ENCODE peak calls at places on chromosomes 4 and X, in six cellular contexts. N is GM12865, Y is psoas muscle, R is K562, U is cardiac fibroblast, H is esophagus squamous epithelium. D is an unnamed sample.
A peak's percentile ranks its signal among the peaks of the same experiment; 100 is the strongest.

GRCh38 chr4:24209131-24209530 is 319.3 kb upstream of the PPARGC1A start:
- DNase-seq in N (no peak), R (no peak), H (no peak), Y (no peak), U (no peak), D (no peak)

GRCh38 chr4:27702710-27703431 is 842.2 kb downstream of the STIM2 start:
- DNase-seq in Y (no peak), N (peak; percentile 40), R (peak; percentile 1), U (no peak), H (no peak), D (peak; percentile 15)

GRCh38 chr4:7045961-7046921 is 3.1 kb downstream of the TADA2B start:
- DNase-seq in U (no peak), Y (no peak), N (peak; percentile 88), R (no peak), H (no peak), D (peak; percentile 59)

GRCh38 chrX:21373637-21374162 is 518 bp upstream of the CNKSR2 start:
- DNase-seq in R (no peak), H (no peak), U (no peak), N (no peak), Y (no peak), D (no peak)

GRCh38 chr4:82721819-82722423 is 76.7 kb downstream of the SCD5 start:
- DNase-seq in Y (no peak), N (peak; percentile 53), U (no peak), H (no peak), R (peak; percentile 47), D (peak; percentile 62)

GRCh38 chr4:36192922-36193321 is 51.4 kb downstream of the ARAP2 start:
- DNase-seq in R (no peak), H (no peak), U (no peak), N (no peak), Y (no peak), D (no peak)

GRCh38 chr4:41060352-41061318 is 153.7 kb downstream of the APBB2 start:
- DNase-seq in N (no peak), H (no peak), R (no peak), U (peak; percentile 30), Y (no peak), D (no peak)

GRCh38 chr4:6290769-6291547 is 21.3 kb downstream of the WFS1 start:
- DNase-seq in R (no peak), N (no peak), Y (peak; percentile 49), U (no peak), H (no peak), D (no peak)

GRCh38 chr4:123093247-123093646 is 170.8 kb upstream of the NUDT6 start:
- DNase-seq in Y (no peak), N (no peak), U (no peak), R (no peak), H (no peak), D (no peak)

GRCh38 chr4:150106886-150107285 is 28.6 kb downstream of the DCLK2 start:
- DNase-seq in H (no peak), Y (no peak), U (no peak), N (no peak), R (no peak), D (no peak)
- H3K4me3 ChIP-seq in H (no peak overlapping the region), Y (no peak overlapping the region), U (no peak overlapping the region), N (no peak overlapping the region), R (no peak overlapping the region), D (no peak overlapping the region)

GRCh38 chr4:69860007-69860406 is at the start of gene SULT1E1:
- DNase-seq in N (no peak), Y (no peak), H (no peak), U (peak; percentile 81), R (no peak), D (no peak)

GRCh38 chr4:69858683-69859082 is 1.3 kb downstream of the SULT1E1 start:
- DNase-seq in Y (no peak), R (no peak), H (no peak), N (no peak), U (peak; percentile 68), D (no peak)

GRCh38 chr4:69859140-69859539 is 805 bp downstream of the SULT1E1 start:
- DNase-seq in Y (no peak), H (no peak), N (no peak), R (no peak), U (no peak), D (no peak)

GRCh38 chr4:69860521-69861298 is 765 bp upstream of the SULT1E1 start:
- DNase-seq in R (no peak), N (no peak), U (no peak), Y (no peak), H (no peak), D (no peak)

DNA sequence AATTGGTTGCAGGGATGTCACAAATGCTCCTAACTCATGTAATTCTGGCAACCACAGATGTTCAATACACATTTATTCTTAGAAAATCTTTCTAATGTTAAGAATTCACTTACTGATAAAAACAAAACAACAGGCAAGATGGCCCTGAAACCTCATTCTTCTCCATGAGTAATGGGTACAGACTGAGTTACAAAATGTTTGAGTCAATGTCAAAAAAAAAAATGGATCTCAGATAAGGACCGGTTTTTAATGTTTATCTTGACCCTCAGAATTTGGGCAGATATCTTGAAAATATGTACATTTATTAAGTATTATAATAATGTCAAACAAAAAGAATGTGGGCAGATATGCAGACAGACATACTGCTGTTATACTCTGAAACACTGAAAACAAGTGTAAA is 1.8 kb upstream of the SULT1E1 start:
- DNase-seq in H (no peak), R (no peak), U (no peak), Y (no peak), N (no peak), D (no peak)
- H3K4me3 ChIP-seq in H (no peak overlapping the region), R (no peak overlapping the region), U (no peak overlapping the region), Y (no peak overlapping the region), N (no peak overlapping the region), D (no peak overlapping the region)

GRCh38 chr4:113355550-113356371 is 306.3 kb downstream of the ANK2 start:
- DNase-seq in R (peak; percentile 12), H (no peak), Y (no peak), U (peak; percentile 91), N (peak; percentile 93), D (peak; percentile 96)
- H3K4me3 ChIP-seq in R (no peak overlapping the region), H (no peak overlapping the region), Y (peak overlapping the region; percentile 15), U (no peak overlapping the region), N (no peak overlapping the region), D (no peak overlapping the region)

DNA sequence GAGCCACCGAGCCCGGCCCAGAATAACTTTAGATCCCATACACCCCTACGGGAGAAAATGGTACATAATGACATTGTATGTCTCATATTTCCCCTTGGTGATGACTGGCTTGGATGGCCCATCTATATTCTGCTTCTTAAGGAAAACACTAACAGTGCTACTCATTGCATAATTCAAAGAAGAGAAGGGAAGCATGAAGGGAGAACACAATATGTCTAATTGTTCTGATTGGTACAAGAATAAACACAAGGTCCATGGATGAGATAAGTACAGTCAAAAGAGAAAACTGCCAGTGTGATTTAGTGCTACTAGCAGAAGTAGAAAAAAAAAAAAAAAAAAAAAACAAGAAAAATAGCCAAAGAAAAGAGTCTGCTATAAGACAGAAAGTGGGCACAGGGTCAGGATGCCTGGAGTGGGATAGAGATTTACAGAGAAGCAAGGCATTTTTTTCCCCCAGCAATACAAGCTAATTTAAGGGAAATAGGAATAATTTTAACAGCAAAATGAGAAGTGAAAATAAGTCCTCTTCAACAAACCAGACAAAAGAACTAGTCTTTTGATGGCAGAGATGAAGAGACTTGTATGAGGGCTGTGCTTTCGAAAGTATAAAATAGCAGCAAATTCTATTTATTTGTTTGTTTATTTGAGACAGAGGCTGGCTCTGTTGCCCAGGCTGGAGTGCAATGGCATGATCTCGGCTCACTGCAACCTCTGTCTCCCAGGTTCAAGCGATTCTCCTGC is 96.5 kb upstream of the MAP3K15 start:
- DNase-seq in U (no peak), N (peak; percentile 18), R (no peak), Y (no peak), H (no peak), D (no peak)
- H3K4me3 ChIP-seq in U (no peak overlapping the region), N (no peak overlapping the region), R (no peak overlapping the region), Y (no peak overlapping the region), H (no peak overlapping the region), D (no peak overlapping the region)

GRCh38 chrX:11755724-11756123 is 2.3 kb upstream of the MSL3 start:
- DNase-seq in R (no peak), Y (no peak), U (no peak), H (no peak), N (no peak), D (no peak)

GRCh38 chrX:11757729-11758399 is at the start of gene MSL3:
- DNase-seq in Y (peak; percentile 89), N (peak; percentile 80), R (peak; percentile 63), H (no peak), U (peak; percentile 73), D (peak; percentile 6)

GRCh38 chrX:11757397-11757728 is 674 bp upstream of the MSL3 start:
- DNase-seq in U (no peak), N (no peak), H (no peak), R (no peak), Y (no peak), D (no peak)

GRCh38 chrX:11754958-11755645 is 2.9 kb upstream of the MSL3 start:
- DNase-seq in Y (no peak), U (no peak), N (no peak), H (no peak), R (no peak), D (no peak)

GRCh38 chrX:11756354-11757318 is 1.4 kb upstream of the MSL3 start:
- DNase-seq in R (no peak), Y (no peak), N (peak; percentile 74), H (no peak), U (peak; percentile 20), D (no peak)
- H3K4me3 ChIP-seq in R (no peak overlapping the region), Y (peak overlapping the region; percentile 75), N (peak overlapping the region; percentile 70), H (no peak overlapping the region), U (no peak overlapping the region), D (no peak overlapping the region)

GRCh38 chr4:85520765-85521749 is 46.1 kb downstream of the ARHGAP24 start:
- DNase-seq in U (no peak), Y (no peak), H (no peak), N (no peak), R (no peak), D (no peak)

GRCh38 chr4:85527815-85528214 is 52.9 kb downstream of the ARHGAP24 start:
- DNase-seq in U (no peak), R (no peak), N (no peak), H (no peak), Y (no peak), D (no peak)

GRCh38 chr4:85522277-85522676 is 47.3 kb downstream of the ARHGAP24 start:
- DNase-seq in H (no peak), Y (no peak), U (no peak), R (no peak), N (no peak), D (no peak)

GRCh38 chr4:85522836-85523235 is 47.9 kb downstream of the ARHGAP24 start:
- DNase-seq in U (no peak), R (no peak), Y (no peak), N (no peak), H (no peak), D (no peak)
- H3K4me3 ChIP-seq in U (no peak overlapping the region), R (no peak overlapping the region), Y (no peak overlapping the region), N (no peak overlapping the region), H (no peak overlapping the region), D (no peak overlapping the region)

GRCh38 chr4:25900901-25901500 is 13.0 kb upstream of the SMIM20 start:
- DNase-seq in R (no peak), H (no peak), N (no peak), U (no peak), Y (no peak), D (no peak)
- H3K4me3 ChIP-seq in R (no peak overlapping the region), H (no peak overlapping the region), N (no peak overlapping the region), U (no peak overlapping the region), Y (no peak overlapping the region), D (no peak overlapping the region)

D was measured in Jurkat, Clone E6-1.